ENCODE peak calls at places on chromosomes 5 and 9, in five cellular contexts. Y is right cardiac atrium, G is H9, N is body of pancreas, M is RWPE1. T is an unnamed sample.

GRCh38 chr9:91193658-91194391 is 167.9 kb downstream of the AUH start:
- DNase-seq in Y (peak), M (peak), G (peak), N (peak), T (no peak)

GRCh38 chr9:104093162-104093561 is 947 bp upstream of the SMC2 start:
- DNase-seq in N (no peak), G (no peak), Y (no peak), M (no peak), T (no peak)

GRCh38 chr5:152701305-152701704 is 296.2 kb upstream of the NMUR2 start:
- DNase-seq in N (no peak), G (no peak), M (no peak), Y (no peak), T (no peak)

GRCh38 chr5:148913493-148913892 is 87.1 kb downstream of the ADRB2 start:
- DNase-seq in G (no peak), Y (no peak), N (no peak), M (no peak), T (no peak)

GRCh38 chr5:150322202-150322601 is 19.5 kb upstream of the ARSI start:
- DNase-seq in M (peak), G (no peak), Y (no peak), N (no peak), T (peak)

GRCh38 chr9:70438341-70438924 is 24.0 kb upstream of the KLF9 start:
- DNase-seq in M (peak), G (no peak), Y (peak), N (peak), T (peak)

GRCh38 chr9:111598730-111599091 is 736 bp downstream of the PTGR1 start:
- DNase-seq in N (peak), G (no peak), Y (peak), M (peak), T (no peak)

GRCh38 chr5:128671861-128672414 is 133.9 kb upstream of the FBN2 start:
- DNase-seq in M (no peak), Y (no peak), G (no peak), N (no peak), T (no peak)

GRCh38 chr5:36392186-36392585 is 90.5 kb upstream of the RANBP3L start:
- DNase-seq in G (no peak), Y (no peak), M (no peak), N (no peak), T (no peak)

GRCh38 chr9:72478993-72479392 is 42.4 kb upstream of the TMC1 start:
- DNase-seq in M (no peak), G (no peak), N (no peak), Y (no peak), T (no peak)
- H3K27ac ChIP-seq in M (peak), G (no peak), N (peak), Y (no peak), T (peak)

GRCh38 chr9:128421474-128422010 is 885 bp downstream of the CERCAM start:
- DNase-seq in M (no peak), Y (peak), N (no peak), G (no peak), T (no peak)

GRCh38 chr9:128422783-128423150 is 2.1 kb downstream of the CERCAM start:
- DNase-seq in M (no peak), Y (no peak), N (no peak), G (no peak), T (no peak)

GRCh38 chr9:128419061-128419925 is 1.4 kb upstream of the CERCAM start:
- DNase-seq in M (no peak), Y (peak), G (no peak), N (peak), T (no peak)

GRCh38 chr9:128420651-128421473 is at the start of gene CERCAM:
- DNase-seq in M (peak), Y (peak), N (peak), G (peak), T (no peak)

GRCh38 chr9:128420060-128420650 is 502 bp upstream of the CERCAM start:
- DNase-seq in M (peak), G (no peak), Y (peak), N (peak), T (no peak)
- H3K27ac ChIP-seq in M (peak), G (no peak), Y (peak), N (peak), T (peak)

GRCh38 chr5:103499236-103499635 is 63.4 kb downstream of the NUDT12 start:
- DNase-seq in M (no peak), Y (no peak), G (peak), N (no peak), T (no peak)
- H3K27ac ChIP-seq in M (no peak), Y (no peak), G (peak), N (no peak), T (no peak)

GRCh38 chr5:14615365-14615764 is 33.8 kb downstream of the OTULINL start:
- DNase-seq in G (no peak), Y (no peak), N (no peak), M (no peak), T (no peak)
- H3K27ac ChIP-seq in G (no peak), Y (no peak), N (no peak), M (no peak), T (no peak)

DNA sequence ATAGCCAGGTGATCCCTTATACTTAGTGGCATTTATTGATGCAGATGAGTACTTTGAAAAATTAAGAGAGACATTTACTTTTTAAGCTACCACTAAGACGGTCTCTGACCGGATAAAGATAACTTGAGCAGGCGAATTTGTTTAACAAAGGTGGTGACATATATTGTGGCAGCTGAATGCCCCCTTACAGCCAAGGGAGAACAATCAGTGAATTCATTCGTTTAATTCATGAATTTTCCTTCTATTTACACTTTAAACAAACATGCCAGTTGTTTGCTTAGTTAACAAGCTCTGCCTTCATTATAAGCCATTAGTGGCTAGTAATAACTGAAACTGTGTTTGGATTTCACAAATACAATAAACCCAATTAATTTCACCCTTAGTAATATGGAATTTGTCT is 187.1 kb downstream of the AOPEP start:
- DNase-seq in G (no peak), Y (no peak), N (no peak), M (no peak), T (no peak)
- H3K27ac ChIP-seq in G (no peak), Y (no peak), N (peak), M (no peak), T (peak)

GRCh38 chr5:176647870-176648466 is 684 bp downstream of the TSPAN17 start:
- DNase-seq in M (peak), G (no peak), Y (peak), N (peak), T (no peak)
- H3K27ac ChIP-seq in M (peak), G (no peak), Y (no peak), N (peak), T (peak)

GRCh38 chr5:6359941-6360683 is 18.2 kb downstream of the MED10 start:
- DNase-seq in G (peak), Y (no peak), M (no peak), N (no peak), T (no peak)

GRCh38 chr5:6365142-6365976 is 13.0 kb downstream of the MED10 start:
- DNase-seq in Y (no peak), G (peak), N (no peak), M (peak), T (no peak)

GRCh38 chr5:6361101-6361500 is 17.2 kb downstream of the MED10 start:
- DNase-seq in N (no peak), Y (no peak), M (no peak), G (peak), T (no peak)

GRCh38 chr5:6365977-6366590 is 12.3 kb downstream of the MED10 start:
- DNase-seq in M (no peak), N (no peak), G (peak), Y (no peak), T (no peak)

DNA sequence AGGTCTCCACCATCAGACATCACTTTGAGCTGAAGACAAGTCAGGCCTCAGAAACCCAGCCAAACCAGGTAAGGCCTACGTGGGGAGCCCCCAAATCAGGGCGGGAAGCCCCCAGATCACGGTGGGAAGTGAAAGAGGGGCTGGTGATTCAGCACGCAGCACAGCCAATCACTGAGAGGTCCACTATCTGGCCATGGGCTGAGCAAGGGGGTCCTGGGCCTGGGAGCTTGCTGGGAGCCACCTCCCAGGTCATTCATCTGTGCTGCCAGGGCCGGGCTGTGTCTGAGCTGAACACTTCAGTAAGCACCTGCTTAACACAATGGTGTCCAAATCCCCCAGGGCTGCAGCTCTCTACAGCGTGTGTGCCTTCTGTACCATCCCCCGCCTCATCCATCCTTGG is 15.5 kb downstream of the MED10 start:
- DNase-seq in N (no peak), Y (no peak), M (no peak), G (no peak), T (no peak)
- H3K27ac ChIP-seq in N (no peak), Y (no peak), M (no peak), G (no peak), T (no peak)